ENCODE peak calls at places on chromosomes 11 and 22, in five cellular contexts. Q, H, C, D and O are unnamed samples.

GRCh38 chr22:42604403-42604802 is 10.3 kb downstream of the POLDIP3 start:
- DNase-seq in Q (no peak), D (no peak), C (no peak), H (no peak), O (no peak)

GRCh38 chr11:19276859-19277808 is 36.4 kb upstream of the E2F8 start:
- DNase-seq in Q (no peak), H (no peak), D (peak), C (peak), O (no peak)

GRCh38 chr11:65021003-65021402 is 6.2 kb upstream of the SNX15 start:
- DNase-seq in Q (no peak), H (no peak), C (no peak), D (no peak), O (no peak)

GRCh38 chr11:75346912-75347647 is 4.4 kb downstream of the ARRB1 start:
- DNase-seq in C (no peak), Q (no peak), D (no peak), H (peak), O (peak)

GRCh38 chr11:11786771-11787170 is 55.0 kb upstream of the USP47 start:
- DNase-seq in D (peak), H (no peak), Q (peak), C (no peak), O (no peak)

GRCh38 chr11:3853935-3854659 is 1.4 kb upstream of the STIM1 start:
- DNase-seq in Q (peak), C (no peak), H (no peak), D (no peak), O (peak)

GRCh38 chr11:66619080-66619554 is 2.7 kb downstream of the RBM14 start:
- DNase-seq in H (no peak), D (peak), C (peak), Q (peak), O (no peak)

GRCh38 chr22:39685336-39686177 is 115.0 kb downstream of the CACNA1I start:
- DNase-seq in D (no peak), H (peak), Q (no peak), C (no peak), O (no peak)

GRCh38 chr11:48093795-48094642 is 113.7 kb downstream of the PTPRJ start:
- DNase-seq in Q (peak), C (no peak), H (no peak), D (no peak), O (no peak)

GRCh38 chr11:66123902-66124301 is 53.8 kb downstream of the PACS1 start:
- DNase-seq in Q (no peak), D (no peak), C (no peak), H (no peak), O (no peak)

GRCh38 chr11:27161071-27161470 is 120.5 kb downstream of the BBOX1 start:
- DNase-seq in D (no peak), H (no peak), C (no peak), Q (no peak), O (no peak)

GRCh38 chr11:10029386-10030121 is 264.5 kb downstream of the SBF2 start:
- DNase-seq in D (no peak), C (no peak), H (no peak), Q (no peak), O (no peak)

GRCh38 chr22:25602924-25603323 is 38.4 kb downstream of the GRK3 start:
- DNase-seq in C (no peak), Q (no peak), H (no peak), D (no peak), O (no peak)

GRCh38 chr11:112042161-112042960 is 17.2 kb downstream of the DLAT start:
- DNase-seq in H (no peak), Q (no peak), D (peak), C (no peak), O (no peak)

GRCh38 chr11:61020706-61021235 is 49.3 kb downstream of the CD6 start:
- DNase-seq in Q (no peak), C (no peak), H (no peak), D (no peak), O (no peak)

GRCh38 chr22:38715176-38715764 is 9.5 kb downstream of the GTPBP1 start:
- DNase-seq in H (peak), C (no peak), Q (no peak), D (no peak), O (no peak)

GRCh38 chr11:108967571-108967970 is 302.7 kb downstream of the DDX10 start:
- DNase-seq in Q (no peak), H (no peak), D (peak), C (no peak), O (no peak)

GRCh38 chr11:110838808-110839207 is 126.6 kb upstream of the ARHGAP20 start:
- DNase-seq in H (no peak), Q (no peak), D (peak), C (no peak), O (no peak)

GRCh38 chr11:79308429-79308828 is 132.4 kb downstream of the TENM4 start:
- DNase-seq in Q (no peak), C (no peak), H (no peak), D (no peak), O (no peak)

GRCh38 chr11:110219011-110219785 is 77.2 kb downstream of the RDX start:
- DNase-seq in H (no peak), C (no peak), D (no peak), Q (no peak), O (no peak)

GRCh38 chr11:59551651-59552521 is 40.5 kb downstream of the OR4D9 start:
- DNase-seq in Q (no peak), H (no peak), C (no peak), D (peak), O (no peak)

GRCh38 chr22:24290459-24290858 is 19.8 kb downstream of the SPECC1L start:
- DNase-seq in D (no peak), C (no peak), H (no peak), Q (no peak), O (no peak)
- H3K27ac ChIP-seq in D (no peak), C (no peak), H (peak), Q (no peak), O (peak)

DNA sequence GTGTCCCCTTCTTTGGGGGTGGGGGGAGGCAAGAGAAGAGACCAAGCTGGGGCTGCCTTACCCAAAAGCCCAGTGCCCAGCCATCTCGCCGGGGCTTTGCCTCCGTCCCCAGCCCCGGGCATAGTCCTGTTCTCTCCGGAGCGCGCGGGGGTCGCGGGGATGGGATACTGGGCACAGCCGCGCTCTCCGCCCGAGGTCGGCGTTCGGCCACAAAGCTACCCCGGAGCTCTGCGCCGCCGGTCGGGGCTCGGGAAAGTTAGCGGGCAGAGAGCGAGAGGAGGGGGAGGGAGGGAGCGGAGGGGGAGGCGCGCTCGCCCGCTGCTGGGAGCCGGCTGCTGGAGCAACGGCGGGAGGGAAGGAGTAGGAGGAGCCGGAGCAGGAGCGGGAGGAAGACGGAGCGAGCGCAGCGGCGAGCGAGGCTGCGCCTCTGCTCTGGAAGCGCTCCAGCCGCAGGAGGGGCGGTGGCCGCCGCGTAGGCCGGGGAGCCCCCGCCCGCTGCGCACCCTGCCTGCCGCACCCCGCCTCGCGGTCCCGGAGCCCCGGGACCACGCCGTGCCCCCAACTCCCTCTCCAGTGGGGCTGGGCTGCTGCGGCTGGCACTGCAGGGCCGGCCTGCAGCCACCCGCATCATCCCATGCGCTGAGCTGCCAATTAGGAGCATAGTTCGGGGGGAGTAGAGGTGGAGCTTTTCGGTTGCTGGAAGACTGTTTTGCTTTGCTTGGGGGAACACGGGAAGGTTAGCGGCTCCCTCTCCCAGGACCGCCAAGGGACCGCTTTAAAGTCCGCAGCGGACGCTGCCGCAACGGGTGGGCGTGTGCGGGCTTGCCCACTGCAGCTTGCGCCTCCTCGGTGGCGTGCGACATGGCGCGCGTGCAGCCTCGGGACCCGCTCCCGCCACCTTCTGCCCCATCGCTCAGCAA is at the start of gene SCN4B:
- DNase-seq in C (no peak), D (peak), H (peak), Q (no peak), O (no peak)
- H3K4me3 ChIP-seq in C (peak), D (peak), H (peak), Q (no peak), O (peak)

GRCh38 chr11:1917523-1918435 is 1.7 kb upstream of the TNNT3 start:
- DNase-seq in Q (no peak), H (peak), D (peak), C (no peak), O (peak)
- H3K27ac ChIP-seq in Q (no peak), H (no peak), D (no peak), C (no peak), O (no peak)

DNA sequence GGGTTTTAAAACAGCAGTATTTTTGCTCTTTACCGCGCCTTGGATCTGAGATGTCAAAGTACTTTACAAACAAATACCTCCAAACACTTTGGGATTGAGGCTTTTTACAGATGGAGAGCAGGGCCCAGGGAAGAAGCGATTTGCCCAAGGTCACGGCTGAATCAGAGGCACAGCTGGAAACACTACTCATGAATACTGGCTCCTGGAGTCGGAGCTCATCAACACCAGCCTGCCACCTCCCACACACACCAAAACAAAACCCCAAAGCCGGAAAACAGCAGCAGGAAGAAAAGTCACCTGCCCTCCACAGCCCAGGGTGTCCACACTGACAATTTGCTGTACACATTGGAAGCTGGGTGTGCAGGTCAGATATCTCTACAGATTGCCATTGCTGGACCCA is 339.4 kb downstream of the CADM1 start:
- DNase-seq in Q (no peak), H (no peak), D (peak), C (no peak), O (no peak)
- H3K4me3 ChIP-seq in Q (no peak), H (no peak), D (no peak), C (no peak), O (no peak)

GRCh38 chr11:73259406-73260126 is 12.6 kb upstream of the P2RY6 start:
- DNase-seq in Q (no peak), C (no peak), D (no peak), H (no peak), O (no peak)

GRCh38 chr11:73258104-73258684 is 13.9 kb upstream of the P2RY6 start:
- DNase-seq in Q (no peak), H (no peak), C (no peak), D (no peak), O (no peak)

GRCh38 chr11:73252577-73253191 is 19.5 kb upstream of the P2RY6 start:
- DNase-seq in D (peak), Q (peak), H (no peak), C (no peak), O (peak)

GRCh38 chr11:73260127-73260457 is 12.0 kb upstream of the P2RY6 start:
- DNase-seq in D (no peak), Q (no peak), C (no peak), H (no peak), O (peak)

DNA sequence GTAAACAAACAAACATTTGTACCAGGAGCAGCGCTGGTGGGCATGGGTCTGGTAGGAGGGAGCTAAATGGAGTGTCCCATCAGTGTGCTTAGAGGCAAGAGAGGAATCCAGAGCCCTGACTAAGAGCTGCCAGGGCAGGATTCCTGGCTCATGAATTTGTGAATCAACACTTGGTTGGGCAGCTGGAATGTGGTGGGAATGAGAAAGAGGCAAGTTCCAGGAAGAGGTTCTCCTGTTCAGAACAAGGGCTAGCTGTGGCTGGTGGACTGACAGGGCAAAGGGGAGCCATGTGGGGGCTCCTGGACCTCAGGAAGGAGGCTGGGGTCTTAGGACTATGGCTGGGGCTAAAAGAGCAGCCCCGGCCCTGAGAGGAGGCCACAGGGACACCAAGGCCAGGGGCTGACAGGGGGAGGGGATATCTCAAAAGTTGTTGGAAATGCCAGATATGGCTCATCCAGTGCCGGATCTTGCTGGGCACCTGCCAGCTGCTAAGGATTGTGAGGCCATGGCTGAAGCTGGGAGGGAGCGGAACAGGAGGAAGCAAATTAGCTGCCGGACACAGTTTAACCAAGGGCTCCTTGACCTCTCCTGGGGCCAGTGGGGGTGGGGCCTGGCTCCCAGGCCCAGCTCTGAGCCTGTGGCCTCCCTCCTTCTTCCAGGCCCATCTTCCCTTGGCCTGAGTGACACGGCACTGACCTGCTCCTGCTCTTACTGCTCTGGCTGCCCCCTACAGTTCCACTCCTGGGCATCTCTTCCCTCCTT is 14.6 kb upstream of the P2RY6 start:
- DNase-seq in H (peak), Q (no peak), C (no peak), D (peak), O (no peak)
- H3K27ac ChIP-seq in H (peak), Q (no peak), C (peak), D (no peak), O (no peak)

DNA sequence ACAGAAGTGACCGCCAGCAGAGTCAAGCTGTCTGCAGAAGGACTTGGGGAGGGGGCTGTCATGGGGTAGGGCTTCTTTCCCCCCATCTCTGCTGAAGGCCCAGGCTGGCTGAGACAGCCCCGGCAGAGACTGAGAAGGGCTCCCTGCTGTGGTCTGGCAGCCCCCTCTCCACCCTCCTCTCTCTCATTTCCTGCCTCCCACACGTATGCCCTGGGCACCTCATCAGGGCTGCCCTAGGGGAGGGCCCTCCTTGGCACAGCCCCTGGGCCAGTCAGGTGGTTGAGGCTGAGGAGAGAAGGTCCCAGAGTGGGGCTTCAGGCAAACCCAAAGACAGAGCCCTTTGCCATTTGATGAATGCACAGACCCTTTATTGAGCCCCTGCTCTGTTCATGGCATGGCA is 3.6 kb downstream of the RASD2 start:
- DNase-seq in C (no peak), D (no peak), Q (no peak), H (no peak), O (no peak)
- H3K4me3 ChIP-seq in C (no peak), D (no peak), Q (no peak), H (no peak), O (no peak)

DNA sequence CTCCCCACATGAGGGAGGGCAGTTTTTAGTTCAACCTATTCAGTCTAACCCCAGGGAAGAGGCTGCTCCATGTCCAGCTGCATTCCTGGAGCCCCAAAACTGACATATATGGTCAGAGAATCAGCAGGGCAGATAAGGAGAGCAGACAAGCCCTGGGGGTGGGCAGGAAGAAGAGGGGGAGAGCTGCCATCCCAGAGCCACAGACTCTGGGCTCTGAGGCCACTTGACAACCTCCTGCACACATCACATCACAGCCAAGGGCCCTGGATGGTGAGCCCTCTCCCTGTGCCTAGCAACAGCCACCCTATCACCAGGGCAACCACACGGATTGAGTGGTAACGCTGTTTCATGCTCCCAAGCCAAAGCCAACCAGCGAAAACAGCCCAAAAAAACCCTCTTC is 3.1 kb downstream of the ARHGAP1 start:
- DNase-seq in C (no peak), Q (no peak), H (no peak), D (peak), O (no peak)
- H3K27ac ChIP-seq in C (no peak), Q (no peak), H (no peak), D (no peak), O (peak)

DNA sequence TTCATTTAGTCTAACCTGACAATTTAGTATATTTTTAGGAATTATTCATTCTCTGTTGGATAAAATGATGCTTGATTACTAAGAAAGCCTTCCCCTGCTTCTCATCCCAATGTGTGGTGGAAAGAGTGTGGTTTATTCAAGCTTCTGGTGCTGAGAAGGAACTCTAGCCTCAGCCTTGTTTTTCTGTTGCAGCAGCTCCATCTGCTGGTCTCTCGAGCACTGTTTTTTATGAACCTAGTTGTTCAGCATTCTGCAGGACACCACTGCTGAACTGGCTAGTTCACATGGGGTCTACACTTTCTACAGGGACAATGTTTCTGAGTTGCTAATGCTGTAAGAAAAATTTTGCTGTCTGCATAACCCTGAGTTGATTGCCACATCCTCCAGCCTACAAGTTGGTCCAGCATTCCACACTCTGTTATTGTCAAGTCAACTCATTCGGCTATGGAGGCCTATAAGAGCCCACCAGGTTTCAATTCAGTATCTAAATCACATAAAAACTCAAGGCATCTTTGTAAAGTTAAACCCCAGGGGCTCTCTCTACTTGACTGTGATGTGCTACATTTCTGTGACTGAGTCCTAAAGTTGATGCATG is 14.3 kb downstream of the OR2AG2 start:
- DNase-seq in H (no peak), Q (peak), D (peak), C (peak), O (no peak)
- H3K4me3 ChIP-seq in H (no peak), Q (no peak), D (no peak), C (no peak), O (no peak)